ENCODE peak calls at places on chromosomes 5 and 9, in four cellular contexts. One of them, this sample, is unnamed.

GRCh38 chr9:23683021-23683431 is 143.0 kb downstream of the ELAVL2 start:
- DNase-seq in uterus: no peak
- DNase-seq in omental fat pad: no peak
- DNase-seq in right atrium auricular region: no peak
- DNase-seq in this sample: no peak

GRCh38 chr5:141753971-141754713 is 72.1 kb upstream of the ARAP3 start:
- DNase-seq in uterus: no peak
- DNase-seq in omental fat pad: no peak
- DNase-seq in right atrium auricular region: no peak
- DNase-seq in this sample: no peak

GRCh38 chr9:445033-445432 is 230.4 kb downstream of the DOCK8 start:
- DNase-seq in uterus: peak; percentile 66
- DNase-seq in omental fat pad: no peak
- DNase-seq in right atrium auricular region: no peak
- DNase-seq in this sample: no peak

GRCh38 chr5:97735209-97735608 is 552.2 kb upstream of the RIOK2 start:
- DNase-seq in uterus: no peak
- DNase-seq in omental fat pad: no peak
- DNase-seq in right atrium auricular region: no peak
- DNase-seq in this sample: no peak

GRCh38 chr5:969421-969839 is 39.2 kb upstream of the NKD2 start:
- DNase-seq in uterus: no peak
- DNase-seq in omental fat pad: no peak
- DNase-seq in right atrium auricular region: no peak
- DNase-seq in this sample: peak; percentile 34

GRCh38 chr5:32709789-32710334 is 1.3 kb upstream of the NPR3 start:
- DNase-seq in uterus: peak; percentile 38
- DNase-seq in omental fat pad: peak; percentile 35
- DNase-seq in right atrium auricular region: peak; percentile 77
- DNase-seq in this sample: peak; percentile 92

GRCh38 chr5:13574634-13575033 is 369.9 kb downstream of the DNAH5 start:
- DNase-seq in uterus: no peak
- DNase-seq in omental fat pad: no peak
- DNase-seq in right atrium auricular region: no peak
- DNase-seq in this sample: no peak

GRCh38 chr9:74078647-74079046 is 418.5 kb upstream of the RORB start:
- DNase-seq in uterus: no peak
- DNase-seq in omental fat pad: no peak
- DNase-seq in right atrium auricular region: no peak
- DNase-seq in this sample: no peak

GRCh38 chr9:35357826-35358225 is 132.1 kb upstream of the RUSC2 start:
- DNase-seq in uterus: no peak
- DNase-seq in omental fat pad: no peak
- DNase-seq in right atrium auricular region: no peak
- DNase-seq in this sample: no peak

GRCh38 chr5:179276838-179277395 is 68.3 kb downstream of the ADAMTS2 start:
- DNase-seq in uterus: no peak
- DNase-seq in omental fat pad: no peak
- DNase-seq in right atrium auricular region: no peak
- DNase-seq in this sample: no peak
- TF ChIP-seq CTCF in uterus: no peak
- TF ChIP-seq CTCF in omental fat pad: no peak
- TF ChIP-seq CTCF in right atrium auricular region: no peak
- TF ChIP-seq CTCF in this sample: no peak

GRCh38 chr5:16642896-16643295 is 26.1 kb upstream of the RETREG1 start:
- DNase-seq in uterus: no peak
- DNase-seq in omental fat pad: no peak
- DNase-seq in right atrium auricular region: no peak
- DNase-seq in this sample: no peak

GRCh38 chr5:16644301-16644889 is 27.6 kb upstream of the RETREG1 start:
- DNase-seq in uterus: no peak
- DNase-seq in omental fat pad: no peak
- DNase-seq in right atrium auricular region: no peak
- DNase-seq in this sample: no peak

GRCh38 chr5:16639206-16639605 is 22.4 kb upstream of the RETREG1 start:
- DNase-seq in uterus: no peak
- DNase-seq in omental fat pad: no peak
- DNase-seq in right atrium auricular region: no peak
- DNase-seq in this sample: no peak
- TF ChIP-seq CTCF in uterus: no peak
- TF ChIP-seq CTCF in omental fat pad: no peak
- TF ChIP-seq CTCF in right atrium auricular region: no peak
- TF ChIP-seq CTCF in this sample: no peak

GRCh38 chr5:28808967-28809810 is 1770.8 kb upstream of the CDH9 start:
- DNase-seq in uterus: no peak
- DNase-seq in omental fat pad: no peak
- DNase-seq in right atrium auricular region: no peak
- DNase-seq in this sample: no peak

GRCh38 chr5:28809811-28810750 is 1771.7 kb upstream of the CDH9 start:
- DNase-seq in uterus: no peak
- DNase-seq in omental fat pad: no peak
- DNase-seq in right atrium auricular region: no peak
- DNase-seq in this sample: no peak

GRCh38 chr5:28807230-28807629 is 1768.8 kb upstream of the CDH9 start:
- DNase-seq in uterus: no peak
- DNase-seq in omental fat pad: no peak
- DNase-seq in right atrium auricular region: no peak
- DNase-seq in this sample: no peak

GRCh38 chr5:28810751-28811136 is 1772.4 kb upstream of the CDH9 start:
- DNase-seq in uterus: no peak
- DNase-seq in omental fat pad: no peak
- DNase-seq in right atrium auricular region: no peak
- DNase-seq in this sample: no peak
- TF ChIP-seq CTCF in uterus: no peak
- TF ChIP-seq CTCF in omental fat pad: no peak
- TF ChIP-seq CTCF in right atrium auricular region: no peak
- TF ChIP-seq CTCF in this sample: peak; percentile 12

DNA sequence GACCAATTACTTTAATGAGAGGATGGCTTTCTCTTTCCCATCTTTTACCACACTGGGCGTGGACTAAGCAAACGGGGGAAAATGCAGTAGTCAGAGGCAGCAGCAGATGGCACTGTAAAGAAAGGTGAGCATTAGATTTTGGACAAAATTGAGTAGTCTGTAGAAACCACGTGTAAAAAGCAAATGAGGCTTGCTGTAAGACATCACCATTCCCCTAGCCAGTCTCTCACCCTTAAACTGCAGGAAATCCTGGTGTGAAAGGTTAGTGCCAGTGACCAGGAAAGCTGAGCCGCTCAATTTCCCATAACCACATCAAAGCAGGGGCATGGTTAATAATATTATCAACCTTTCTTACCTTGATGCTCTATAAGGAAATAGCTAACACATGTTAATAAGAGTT is 31.8 kb downstream of the SPATA31C2 start:
- DNase-seq in uterus: peak; percentile 24
- DNase-seq in omental fat pad: no peak
- DNase-seq in right atrium auricular region: no peak
- DNase-seq in this sample: no peak
- TF ChIP-seq CTCF in uterus: peak; percentile 48
- TF ChIP-seq CTCF in omental fat pad: no peak
- TF ChIP-seq CTCF in right atrium auricular region: no peak
- TF ChIP-seq CTCF in this sample: peak; percentile 62

GRCh38 chr5:43120720-43121564 is at the start of gene ZNF131:
- DNase-seq in uterus: peak; percentile 95
- DNase-seq in omental fat pad: peak; percentile 87
- DNase-seq in right atrium auricular region: peak; percentile 97
- DNase-seq in this sample: peak; percentile 98
- TF ChIP-seq CTCF in uterus: no peak
- TF ChIP-seq CTCF in omental fat pad: no peak
- TF ChIP-seq CTCF in right atrium auricular region: no peak
- TF ChIP-seq CTCF in this sample: no peak

DNA sequence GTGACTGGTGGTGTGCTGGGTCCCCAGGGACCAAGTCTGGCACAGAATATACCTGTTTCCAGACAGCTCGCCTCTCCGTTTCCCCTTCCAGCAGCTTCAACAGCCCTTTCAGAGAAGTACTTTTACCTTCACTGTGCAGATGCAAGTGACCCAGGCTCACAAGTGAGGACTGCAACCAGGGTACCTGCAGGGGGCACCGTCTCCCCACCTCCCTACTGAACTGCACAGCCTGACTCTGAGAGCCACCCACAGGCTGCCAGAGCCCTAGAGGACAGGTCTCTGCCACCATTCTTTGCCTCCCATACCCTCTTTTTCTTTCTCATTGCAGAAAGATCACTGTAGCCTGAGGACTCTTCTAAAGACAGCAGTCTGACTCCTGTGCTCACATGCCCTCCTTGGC is 15.4 kb downstream of the IL9 start:
- DNase-seq in uterus: no peak
- DNase-seq in omental fat pad: no peak
- DNase-seq in right atrium auricular region: no peak
- DNase-seq in this sample: no peak
- TF ChIP-seq CTCF in uterus: no peak
- TF ChIP-seq CTCF in omental fat pad: no peak
- TF ChIP-seq CTCF in right atrium auricular region: no peak
- TF ChIP-seq CTCF in this sample: no peak

GRCh38 chr9:135480071-135480941 is 724 bp downstream of the PPP1R26 start:
- DNase-seq in uterus: no peak
- DNase-seq in omental fat pad: no peak
- DNase-seq in right atrium auricular region: no peak
- DNase-seq in this sample: no peak

GRCh38 chr9:135480942-135481315 is 1.3 kb downstream of the PPP1R26 start:
- DNase-seq in uterus: no peak
- DNase-seq in omental fat pad: no peak
- DNase-seq in right atrium auricular region: no peak
- DNase-seq in this sample: no peak

GRCh38 chr9:135478191-135478590 is 1.4 kb upstream of the PPP1R26 start:
- DNase-seq in uterus: no peak
- DNase-seq in omental fat pad: no peak
- DNase-seq in right atrium auricular region: no peak
- DNase-seq in this sample: no peak

GRCh38 chr9:135479469-135480052 is at the start of gene PPP1R26:
- DNase-seq in uterus: no peak
- DNase-seq in omental fat pad: no peak
- DNase-seq in right atrium auricular region: no peak
- DNase-seq in this sample: no peak

GRCh38 chr9:135478858-135479468 is 619 bp upstream of the PPP1R26 start:
- DNase-seq in uterus: peak; percentile 28
- DNase-seq in omental fat pad: no peak
- DNase-seq in right atrium auricular region: peak; percentile 61
- DNase-seq in this sample: no peak
- TF ChIP-seq CTCF in uterus: no peak
- TF ChIP-seq CTCF in omental fat pad: no peak
- TF ChIP-seq CTCF in right atrium auricular region: no peak
- TF ChIP-seq CTCF in this sample: peak; percentile 42

DNA sequence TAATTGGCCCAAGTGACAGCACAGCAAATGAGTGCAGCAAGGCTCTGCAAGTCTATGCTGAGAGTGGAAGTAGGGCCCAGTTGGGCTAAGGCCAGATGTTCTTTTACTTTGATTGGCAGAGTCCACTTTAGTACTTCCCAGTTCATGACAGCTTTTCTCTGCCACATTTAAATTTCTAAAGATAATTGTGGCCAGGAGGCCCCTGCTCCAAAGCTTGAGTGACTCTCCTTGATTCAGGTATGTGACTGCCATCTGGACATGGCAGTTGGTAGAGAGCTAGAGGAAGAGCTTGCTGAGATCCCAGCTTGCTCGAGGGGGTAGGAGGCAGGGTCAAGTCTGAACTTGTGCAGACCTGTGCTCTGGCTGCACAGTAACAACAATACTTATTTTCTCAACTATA is 154.1 kb downstream of the CARTPT start:
- DNase-seq in uterus: no peak
- DNase-seq in omental fat pad: no peak
- DNase-seq in right atrium auricular region: no peak
- DNase-seq in this sample: no peak
- TF ChIP-seq CTCF in uterus: no peak
- TF ChIP-seq CTCF in omental fat pad: no peak
- TF ChIP-seq CTCF in right atrium auricular region: no peak
- TF ChIP-seq CTCF in this sample: no peak

GRCh38 chr9:106286249-106286648 is 576.7 kb upstream of the ZNF462 start:
- DNase-seq in uterus: no peak
- DNase-seq in omental fat pad: no peak
- DNase-seq in right atrium auricular region: no peak
- DNase-seq in this sample: no peak
- TF ChIP-seq CTCF in uterus: no peak
- TF ChIP-seq CTCF in omental fat pad: no peak
- TF ChIP-seq CTCF in right atrium auricular region: no peak
- TF ChIP-seq CTCF in this sample: peak; percentile 36

GRCh38 chr5:124889522-124889828 is 143.0 kb upstream of the ZNF608 start:
- DNase-seq in uterus: no peak
- DNase-seq in omental fat pad: no peak
- DNase-seq in right atrium auricular region: no peak
- DNase-seq in this sample: no peak

GRCh38 chr5:124889850-124890249 is 143.4 kb upstream of the ZNF608 start:
- DNase-seq in uterus: no peak
- DNase-seq in omental fat pad: no peak
- DNase-seq in right atrium auricular region: no peak
- DNase-seq in this sample: no peak

GRCh38 chr5:124888622-124889521 is 142.4 kb upstream of the ZNF608 start:
- DNase-seq in uterus: no peak
- DNase-seq in omental fat pad: no peak
- DNase-seq in right atrium auricular region: no peak
- DNase-seq in this sample: no peak

GRCh38 chr5:124887223-124887622 is 140.8 kb upstream of the ZNF608 start:
- DNase-seq in uterus: no peak
- DNase-seq in omental fat pad: no peak
- DNase-seq in right atrium auricular region: no peak
- DNase-seq in this sample: no peak

GRCh38 chr5:124888050-124888506 is 141.6 kb upstream of the ZNF608 start:
- DNase-seq in uterus: no peak
- DNase-seq in omental fat pad: no peak
- DNase-seq in right atrium auricular region: no peak
- DNase-seq in this sample: no peak
- TF ChIP-seq CTCF in uterus: no peak
- TF ChIP-seq CTCF in omental fat pad: no peak
- TF ChIP-seq CTCF in right atrium auricular region: no peak
- TF ChIP-seq CTCF in this sample: peak; percentile 32

This sample was measured in osteocyte.